ENCODE peak calls at places on chromosomes 13 and 19, in four cellular contexts. Y is WTC11, Z is K562, I is HepG2. S is an unnamed sample.

GRCh38 chr19:8113017-8113416 is 36.4 kb downstream of the FBN3 start:
- DNase-seq in Y (no peak), Z (no peak), I (no peak), S (no peak)

GRCh38 chr13:23813635-23814034 is 75.6 kb downstream of the MIPEP start:
- DNase-seq in Y (no peak), Z (no peak), I (no peak), S (no peak)

GRCh38 chr13:76016799-76017198 is 380.7 kb downstream of the LMO7 start:
- DNase-seq in Y (peak), Z (peak), I (peak), S (no peak)

GRCh38 chr13:43874512-43875092 is 4.9 kb downstream of the CCDC122 start:
- DNase-seq in Y (no peak), Z (peak), I (no peak), S (no peak)

GRCh38 chr13:38530492-38530891 is 156.4 kb upstream of the FREM2 start:
- DNase-seq in Y (no peak), Z (no peak), I (no peak), S (no peak)

GRCh38 chr19:10271543-10272086 is 695 bp downstream of the ICAM1 start:
- DNase-seq in Y (no peak), Z (peak), I (no peak), S (no peak)

GRCh38 chr13:110415669-110416068 is 108.6 kb downstream of the COL4A2 start:
- DNase-seq in Y (no peak), Z (no peak), I (peak), S (no peak)

GRCh38 chr19:4393947-4394590 is 6.3 kb downstream of the SH3GL1 start:
- DNase-seq in Y (no peak), Z (no peak), I (no peak), S (no peak)

GRCh38 chr19:54449701-54450069 is 686 bp downstream of the LENG8 start:
- DNase-seq in Y (no peak), Z (no peak), I (no peak), S (no peak)

GRCh38 chr19:54444737-54445136 is 4.3 kb upstream of the LENG8 start:
- DNase-seq in Y (no peak), Z (no peak), I (no peak), S (no peak)

GRCh38 chr19:54448774-54449700 is at the start of gene LENG8:
- DNase-seq in Y (peak), Z (peak), I (peak), S (peak)

GRCh38 chr19:54451331-54451871 is 2.4 kb downstream of the LENG8 start:
- DNase-seq in Y (no peak), Z (no peak), I (no peak), S (no peak)

DNA sequence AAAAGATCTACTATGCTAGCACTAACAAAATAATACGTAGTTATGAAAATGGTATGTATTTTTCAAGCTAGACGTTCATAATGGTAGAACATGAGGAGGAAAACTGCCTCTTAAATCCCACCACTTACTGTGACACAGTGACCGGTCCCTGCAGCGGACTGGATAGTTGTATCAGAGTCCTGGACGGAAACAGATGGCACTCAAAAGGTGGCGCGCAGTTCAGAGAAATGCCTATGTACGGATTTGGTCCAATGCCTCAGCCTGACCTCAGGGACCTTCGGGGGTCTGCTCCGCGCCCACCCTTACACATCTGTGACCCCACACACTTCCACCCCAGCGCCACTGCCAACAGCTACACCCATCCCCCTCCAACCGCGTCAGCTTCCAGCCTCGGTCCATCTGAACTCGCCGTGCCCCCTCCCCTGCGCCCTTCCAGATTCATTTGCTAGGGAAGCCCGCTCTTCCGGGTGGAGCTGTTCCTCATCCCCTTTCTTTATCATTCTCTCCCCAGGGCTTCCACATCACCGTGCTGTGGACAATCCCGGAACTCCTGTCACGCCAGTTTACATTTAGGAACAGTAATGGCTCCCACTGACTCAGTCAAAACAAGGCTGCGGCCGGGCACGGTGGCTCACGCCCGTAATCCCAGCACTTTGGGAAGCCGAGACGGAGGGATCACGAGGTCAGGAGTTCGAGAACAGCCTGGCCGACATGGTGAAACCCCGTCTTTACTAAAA is 794 bp upstream of the LENG8 start:
- DNase-seq in Y (peak), Z (peak), I (peak), S (no peak)
- TF ChIP-seq CREM in Y (no peak), Z (peak), I (no peak), S (no peak)

GRCh38 chr13:83547043-83547442 is 335.2 kb downstream of the SLITRK1 start:
- DNase-seq in Y (no peak), Z (no peak), I (no peak), S (no peak)
- TF ChIP-seq CREM in Y (no peak), Z (no peak), I (no peak), S (no peak)

GRCh38 chr13:21077360-21078353 is 16.3 kb upstream of the LATS2 start:
- DNase-seq in Y (no peak), Z (no peak), I (no peak), S (no peak)
- TF ChIP-seq CREM in Y (no peak), Z (no peak), I (no peak), S (no peak)

DNA sequence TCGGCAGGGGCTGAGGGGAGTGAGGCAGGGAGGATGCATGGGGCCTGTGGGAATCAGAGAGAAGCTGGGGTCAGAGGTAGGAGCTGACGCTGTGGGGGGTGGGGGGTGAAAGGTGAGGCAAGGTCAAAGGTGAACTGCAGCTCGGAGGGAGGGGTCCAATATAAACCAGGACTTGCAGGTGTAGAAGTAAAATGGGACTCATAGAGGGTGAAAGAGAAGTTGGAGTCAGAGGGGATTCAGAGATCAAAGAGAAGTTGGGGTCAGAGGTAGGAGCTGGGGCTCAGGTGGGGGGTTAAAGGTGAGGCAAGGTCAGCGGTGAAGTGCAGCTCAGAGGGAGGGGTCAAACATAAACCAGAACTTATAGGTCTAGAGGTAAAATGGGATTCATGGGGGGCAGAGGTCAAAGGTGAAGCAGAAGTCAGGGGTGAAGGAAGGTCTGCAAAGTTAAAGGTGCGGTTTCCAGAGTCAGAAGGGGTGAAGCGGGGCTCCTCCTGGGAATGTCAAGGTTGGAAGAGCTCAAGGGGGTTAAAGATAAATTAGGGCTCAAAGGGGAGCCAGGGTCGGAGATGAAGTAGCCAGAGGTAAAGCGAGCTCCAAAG is 7.6 kb downstream of the TUBB4A start:
- DNase-seq in Y (no peak), Z (no peak), I (no peak), S (no peak)
- TF ChIP-seq CREM in Y (no peak), Z (no peak), I (no peak), S (no peak)

GRCh38 chr13:20492036-20492435 is 33.6 kb downstream of the CRYL1 start:
- DNase-seq in Y (no peak), Z (no peak), I (no peak), S (no peak)
- TF ChIP-seq CREM in Y (no peak), Z (no peak), I (no peak), S (no peak)

GRCh38 chr13:92221916-92222315 is 823.5 kb downstream of the GPC5 start:
- DNase-seq in Y (no peak), Z (no peak), I (no peak), S (no peak)
- TF ChIP-seq CREM in Y (no peak), Z (no peak), I (no peak), S (no peak)

S was measured in GM12878.